ENCODE peak calls at places on chromosomes 12 and 14, in eight cellular contexts. Q is MCF 10A, K is type B pancreatic cell, A is glutamatergic neuron, P is astrocyte of the spinal cord, J is HFF-Myc, W is ovary, D is PC-9. Y is an unnamed sample.

GRCh38 chr12:58850826-58851225 is 69.5 kb downstream of the LRIG3 start:
- DNase-seq in Q (no peak), K (no peak), A (no peak), P (no peak), J (no peak), W (no peak), D (no peak), Y (no peak)

GRCh38 chr14:72565200-72565599 is 328.7 kb downstream of the DPF3 start:
- DNase-seq in Q (no peak), K (no peak), A (no peak), P (no peak), J (no peak), W (no peak), D (no peak), Y (no peak)

GRCh38 chr12:123457980-123458779 is at the start of gene SNRNP35:
- DNase-seq in Q (peak), K (peak), A (peak), P (peak), J (peak), W (peak), D (peak), Y (peak)

GRCh38 chr14:106308839-106309389 is 782.5 kb downstream of the TMEM121 start:
- DNase-seq in Q (peak), K (no peak), A (no peak), P (no peak), J (no peak), W (no peak), D (no peak), Y (peak)

GRCh38 chr12:64029013-64029857 is 184.7 kb downstream of the SRGAP1 start:
- DNase-seq in Q (no peak), K (no peak), A (no peak), P (no peak), J (no peak), W (no peak), D (no peak), Y (no peak)

GRCh38 chr14:95482967-95483842 is 33.2 kb downstream of the SYNE3 start:
- DNase-seq in Q (peak), K (no peak), A (no peak), P (peak), J (peak), W (peak), D (peak), Y (no peak)

GRCh38 chr12:39605996-39606395 is 13.6 kb downstream of the ABCD2 start:
- DNase-seq in Q (peak), K (no peak), A (no peak), P (peak), J (no peak), W (no peak), D (no peak), Y (no peak)

GRCh38 chr12:10759657-10760056 is 36.5 kb upstream of the YBX3 start:
- DNase-seq in Q (no peak), K (no peak), A (no peak), P (no peak), J (no peak), W (no peak), D (no peak), Y (no peak)

GRCh38 chr12:42607584-42607984 is 18.0 kb upstream of the PRICKLE1 start:
- DNase-seq in Q (no peak), K (no peak), A (no peak), P (no peak), J (no peak), W (no peak), D (no peak), Y (no peak)

GRCh38 chr14:76067536-76067935 is 82.0 kb downstream of the IFT43 start:
- DNase-seq in Q (no peak), K (no peak), A (no peak), P (no peak), J (no peak), W (no peak), D (no peak), Y (no peak)

GRCh38 chr12:18955594-18955993 is 173.9 kb upstream of the PLEKHA5 start:
- DNase-seq in Q (no peak), K (no peak), A (no peak), P (no peak), J (no peak), W (no peak), D (no peak), Y (no peak)

GRCh38 chr12:24539646-24540045 is 409.3 kb downstream of the BCAT1 start:
- DNase-seq in Q (no peak), K (no peak), A (no peak), P (no peak), J (no peak), W (no peak), D (no peak), Y (no peak)

GRCh38 chr12:75738486-75738885 is 227.1 kb upstream of the KRR1 start:
- DNase-seq in Q (no peak), K (no peak), A (no peak), P (no peak), J (no peak), W (no peak), D (no peak), Y (no peak)

GRCh38 chr12:104012331-104012730 is 37.7 kb downstream of the GLT8D2 start:
- DNase-seq in Q (no peak), K (no peak), A (no peak), P (no peak), J (no peak), W (no peak), D (no peak), Y (no peak)

GRCh38 chr12:751192-751827 is 1.1 kb upstream of the WNK1 start:
- DNase-seq in Q (peak), K (peak), A (peak), P (peak), J (peak), W (peak), D (peak), Y (peak)

GRCh38 chr12:31369712-31370521 is 44.0 kb upstream of the SINHCAF start:
- DNase-seq in Q (no peak), K (no peak), A (no peak), P (peak), J (peak), W (peak), D (peak), Y (no peak)

GRCh38 chr12:65280306-65280705 is 1.8 kb downstream of the MSRB3 start:
- DNase-seq in Q (no peak), K (no peak), A (no peak), P (peak), J (no peak), W (no peak), D (no peak), Y (peak)

GRCh38 chr12:65277994-65278575 is 398 bp upstream of the MSRB3 start:
- DNase-seq in Q (no peak), K (no peak), A (peak), P (peak), J (no peak), W (no peak), D (no peak), Y (peak)

GRCh38 chr12:65276923-65277322 is 1.6 kb upstream of the MSRB3 start:
- DNase-seq in Q (no peak), K (no peak), A (no peak), P (no peak), J (no peak), W (no peak), D (no peak), Y (peak)

GRCh38 chr12:65279387-65280112 is 1.1 kb downstream of the MSRB3 start:
- DNase-seq in Q (no peak), K (no peak), A (no peak), P (peak), J (no peak), W (no peak), D (no peak), Y (no peak)

GRCh38 chr12:65278576-65279386 is at the start of gene MSRB3:
- DNase-seq in Q (peak), K (peak), A (peak), P (peak), J (peak), W (peak), D (peak), Y (peak)
- TF ChIP-seq CTCF in Q (peak), K (peak), A (no peak), P (peak), J (no peak), W (no peak), D (no peak), Y (peak)

GRCh38 chr14:23665302-23666016 is 29.3 kb downstream of the DHRS2 start:
- DNase-seq in Q (no peak), K (no peak), A (no peak), P (no peak), J (no peak), W (no peak), D (no peak), Y (no peak)
- TF ChIP-seq CTCF in Q (no peak), K (no peak), A (peak), P (no peak), J (no peak), W (no peak), D (no peak), Y (no peak)

DNA sequence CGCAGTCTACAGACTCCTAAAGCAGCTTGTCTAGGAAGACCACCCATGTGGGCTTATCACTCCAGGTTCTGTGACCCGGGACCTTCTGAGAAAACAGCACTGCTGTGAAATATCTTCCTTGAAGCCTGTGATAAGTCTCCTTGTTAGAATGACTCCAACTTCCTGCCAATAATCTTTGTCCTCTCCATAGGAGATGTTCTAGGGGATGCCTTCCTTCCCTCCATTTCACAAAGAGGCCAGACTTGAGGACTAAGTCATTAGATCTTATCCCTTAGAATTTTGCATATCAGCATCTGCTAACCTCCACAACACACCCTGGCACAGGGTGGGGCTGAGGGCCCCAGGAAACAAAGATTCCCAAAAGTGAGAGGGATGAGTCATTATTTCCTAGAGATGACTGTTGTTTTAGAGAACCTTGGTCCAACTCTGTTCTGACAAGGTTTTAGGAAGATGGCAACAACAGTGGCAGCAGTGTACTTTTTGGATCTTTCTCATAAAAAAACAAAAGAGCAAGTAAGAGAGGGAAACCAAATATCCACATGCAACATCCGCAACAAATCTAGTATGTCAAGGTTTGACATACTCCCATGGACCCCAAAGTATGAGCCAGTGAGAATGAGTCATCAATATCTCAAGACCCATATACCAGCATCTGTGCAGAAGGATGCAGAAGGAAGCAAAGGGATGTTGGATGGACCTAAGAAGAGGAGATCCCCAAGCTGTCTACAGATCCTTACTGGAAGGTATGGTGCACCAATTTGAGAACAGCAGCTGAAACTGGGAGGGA is 6.0 kb downstream of the LTB4R start:
- DNase-seq in Q (peak), K (no peak), A (no peak), P (no peak), J (no peak), W (no peak), D (no peak), Y (no peak)
- TF ChIP-seq CTCF in Q (no peak), K (no peak), A (no peak), P (no peak), J (no peak), W (no peak), D (no peak), Y (no peak)

GRCh38 chr12:51269174-51270066 is 795 bp downstream of the SMAGP start:
- DNase-seq in Q (peak), K (peak), A (peak), P (peak), J (no peak), W (peak), D (peak), Y (peak)
- TF ChIP-seq CTCF in Q (peak), K (peak), A (no peak), P (peak), J (peak), W (no peak), D (peak), Y (peak)

GRCh38 chr12:106348411-106348810 is 9.1 kb upstream of the POLR3B start:
- DNase-seq in Q (no peak), K (no peak), A (no peak), P (no peak), J (no peak), W (no peak), D (no peak), Y (no peak)

GRCh38 chr12:106342397-106343212 is 14.9 kb upstream of the POLR3B start:
- DNase-seq in Q (peak), K (no peak), A (no peak), P (peak), J (peak), W (peak), D (peak), Y (no peak)

GRCh38 chr12:106343213-106343509 is 14.4 kb upstream of the POLR3B start:
- DNase-seq in Q (no peak), K (no peak), A (no peak), P (no peak), J (no peak), W (no peak), D (no peak), Y (no peak)

GRCh38 chr12:106341086-106341879 is 16.3 kb upstream of the POLR3B start:
- DNase-seq in Q (no peak), K (no peak), A (no peak), P (no peak), J (no peak), W (no peak), D (no peak), Y (no peak)

DNA sequence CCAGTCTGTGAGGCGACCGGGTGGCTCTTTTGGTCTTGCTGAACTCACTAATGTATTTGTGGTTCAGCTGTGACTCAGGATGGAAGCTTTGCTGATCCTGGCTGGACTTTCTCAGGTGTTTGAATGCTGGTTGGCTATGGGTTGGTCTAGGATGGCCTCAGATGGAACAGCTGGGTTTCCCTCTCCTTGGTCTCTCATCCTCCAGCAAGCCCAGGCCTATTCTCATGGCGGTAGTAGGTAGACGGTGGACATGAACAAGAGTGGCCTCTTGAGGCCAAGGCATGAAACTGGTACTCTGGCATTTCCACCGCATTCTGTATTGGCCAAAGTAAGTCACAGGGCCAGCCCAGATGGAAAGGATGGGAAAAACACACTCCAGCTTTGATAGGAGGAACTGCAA is 11.8 kb upstream of the POLR3B start:
- DNase-seq in Q (peak), K (no peak), A (no peak), P (peak), J (peak), W (no peak), D (peak), Y (peak)
- TF ChIP-seq CTCF in Q (peak), K (peak), A (no peak), P (peak), J (peak), W (no peak), D (peak), Y (peak)

GRCh38 chr14:24392327-24393098 is 6.3 kb upstream of the NYNRIN start:
- DNase-seq in Q (peak), K (no peak), A (no peak), P (peak), J (no peak), W (no peak), D (peak), Y (no peak)
- TF ChIP-seq CTCF in Q (no peak), K (no peak), A (no peak), P (peak), J (no peak), W (no peak), D (peak), Y (no peak)

DNA sequence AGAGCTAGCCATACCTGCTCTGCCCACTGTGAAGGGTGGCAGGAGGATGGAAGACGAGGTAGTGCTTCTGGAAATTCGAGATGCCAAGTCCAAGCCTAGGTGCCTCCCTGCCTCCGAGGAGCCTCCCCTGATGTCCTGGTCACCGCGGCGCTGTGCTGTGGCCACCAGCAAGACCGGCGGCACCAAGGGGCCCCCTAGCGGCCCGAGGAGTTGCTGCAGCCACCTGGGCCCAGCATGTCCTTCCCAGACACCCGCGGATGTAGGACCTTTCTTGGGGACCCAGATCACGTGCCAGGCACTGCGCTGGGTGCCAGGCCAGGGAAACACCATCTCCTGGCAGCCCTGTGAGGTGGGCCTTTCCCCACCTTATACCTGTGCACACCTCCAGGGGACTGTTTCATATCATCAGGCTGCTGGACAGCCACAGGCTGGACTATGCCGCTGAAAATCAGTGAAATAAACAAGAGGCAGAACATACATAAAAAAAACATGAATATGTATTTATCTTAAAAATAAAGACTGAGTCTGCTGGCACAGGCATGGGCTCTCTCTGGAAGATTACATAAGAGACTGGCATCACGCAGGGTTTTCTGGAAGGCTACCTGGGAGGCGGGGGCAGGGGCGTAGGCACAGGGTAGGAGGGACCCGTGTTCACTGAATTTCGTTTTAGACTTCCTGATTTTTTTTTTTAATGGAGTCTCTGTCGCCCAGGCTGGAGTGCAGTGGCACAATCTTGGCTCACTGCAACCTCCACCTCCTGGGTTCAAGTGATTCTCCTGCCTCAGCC is 15.9 kb upstream of the HHIPL1 start:
- DNase-seq in Q (peak), K (peak), A (peak), P (peak), J (no peak), W (peak), D (peak), Y (peak)
- TF ChIP-seq CTCF in Q (peak), K (peak), A (peak), P (peak), J (peak), W (peak), D (peak), Y (peak)

DNA sequence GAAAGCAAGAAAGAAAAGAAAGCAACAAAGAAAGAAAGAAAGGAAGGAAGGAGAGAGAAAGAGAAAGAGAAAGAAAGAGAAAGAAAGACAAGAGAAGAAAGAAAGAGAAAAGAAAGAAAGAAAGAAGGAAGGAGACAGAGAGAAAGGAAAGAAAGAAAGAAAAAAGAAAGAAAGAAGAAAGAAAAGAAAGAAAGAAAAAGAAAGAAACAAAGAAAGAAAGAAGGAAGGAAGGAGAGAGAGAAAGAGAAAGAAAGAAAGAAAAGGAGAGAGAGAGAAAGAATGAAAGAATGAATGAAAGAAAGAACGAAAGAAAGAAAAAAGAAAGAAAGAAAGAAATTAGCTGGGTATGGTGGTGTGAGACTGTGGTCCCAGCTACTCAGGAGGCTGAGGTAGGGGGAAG is 400.1 kb upstream of the MDGA2 start:
- DNase-seq in Q (no peak), K (no peak), A (no peak), P (no peak), J (no peak), W (no peak), D (no peak), Y (no peak)
- TF ChIP-seq CTCF in Q (no peak), K (no peak), A (no peak), P (no peak), J (no peak), W (no peak), D (no peak), Y (no peak)

GRCh38 chr12:49021292-49021915 is 2.8 kb upstream of the PRKAG1 start:
- DNase-seq in Q (no peak), K (no peak), A (no peak), P (no peak), J (no peak), W (no peak), D (no peak), Y (no peak)

GRCh38 chr12:49019120-49019430 is 499 bp upstream of the PRKAG1 start:
- DNase-seq in Q (no peak), K (no peak), A (no peak), P (no peak), J (no peak), W (no peak), D (no peak), Y (no peak)

GRCh38 chr12:49018282-49019119 is at the start of gene PRKAG1:
- DNase-seq in Q (peak), K (peak), A (peak), P (peak), J (peak), W (peak), D (peak), Y (peak)

GRCh38 chr12:49020441-49020840 is 1.9 kb upstream of the PRKAG1 start:
- DNase-seq in Q (no peak), K (no peak), A (no peak), P (no peak), J (no peak), W (no peak), D (no peak), Y (no peak)

GRCh38 chr12:49019435-49020317 is 1.1 kb upstream of the PRKAG1 start:
- DNase-seq in Q (peak), K (no peak), A (peak), P (peak), J (no peak), W (peak), D (no peak), Y (peak)
- TF ChIP-seq CTCF in Q (no peak), K (peak), A (peak), P (peak), J (peak), W (no peak), D (peak), Y (peak)